ENCODE peak calls at places on chromosome 12, in eight cellular contexts. U is GM06990, V is Caco-2, P is astrocyte of the spinal cord, L is endothelial cell of umbilical vein, C is psoas muscle, R is HL-60, O is ascending aorta. H is an unnamed sample.

GRCh38 chr12:78121969-78122610 is 291.4 kb downstream of the NAV3 start:
- DNase-seq in U (no peak), V (no peak), P (peak; percentile 91), L (no peak), C (no peak), R (no peak), O (no peak), H (peak; percentile 91)

GRCh38 chr12:57616383-57617101 is 5.3 kb downstream of the ARHGEF25 start:
- DNase-seq in U (no peak), V (no peak), P (no peak), L (no peak), C (no peak), R (no peak), O (no peak), H (no peak)

GRCh38 chr12:123049398-123050250 is 69.1 kb downstream of the ARL6IP4 start:
- DNase-seq in U (no peak), V (no peak), P (peak; percentile 14), L (no peak), C (no peak), R (no peak), O (no peak), H (no peak)

GRCh38 chr12:45244561-45245348 is 28.9 kb downstream of the ANO6 start:
- DNase-seq in U (peak; percentile 41), V (no peak), P (peak; percentile 66), L (no peak), C (no peak), R (peak; percentile 21), O (no peak), H (no peak)

GRCh38 chr12:98758331-98758730 is 113.2 kb downstream of the APAF1 start:
- DNase-seq in U (no peak), V (no peak), P (peak; percentile 64), L (no peak), C (peak; percentile 47), R (no peak), O (no peak), H (peak; percentile 48)

GRCh38 chr12:131710464-131711457 is at the start of gene SFSWAP:
- DNase-seq in U (peak; percentile 92), V (peak; percentile 69), P (peak; percentile 88), L (peak; percentile 80), C (peak; percentile 82), R (peak; percentile 70), O (peak; percentile 78), H (peak; percentile 23)

GRCh38 chr12:121996050-121996944 is 25.4 kb upstream of the BCL7A start:
- DNase-seq in U (no peak), V (no peak), P (no peak), L (no peak), C (no peak), R (no peak), O (no peak), H (no peak)

GRCh38 chr12:104219361-104219892 is 3.8 kb downstream of the TXNRD1 start:
- DNase-seq in U (no peak), V (no peak), P (peak; percentile 90), L (peak; percentile 95), C (no peak), R (peak; percentile 19), O (no peak), H (peak; percentile 80)

GRCh38 chr12:91577586-91578539 is 395.2 kb upstream of the DCN start:
- DNase-seq in U (no peak), V (no peak), P (peak; percentile 45), L (peak; percentile 61), C (no peak), R (no peak), O (no peak), H (no peak)

GRCh38 chr12:123096159-123096558 is 54.7 kb downstream of the PITPNM2 start:
- DNase-seq in U (no peak), V (no peak), P (peak; percentile 25), L (no peak), C (no peak), R (peak; percentile 17), O (no peak), H (no peak)

GRCh38 chr12:18139989-18140596 is 50.1 kb upstream of the RERGL start:
- DNase-seq in U (no peak), V (no peak), P (peak; percentile 67), L (peak; percentile 20), C (no peak), R (no peak), O (no peak), H (peak; percentile 33)

GRCh38 chr12:116474331-116474730 is 84.8 kb upstream of the MAP1LC3B2 start:
- DNase-seq in U (no peak), V (no peak), P (no peak), L (no peak), C (no peak), R (no peak), O (no peak), H (no peak)

GRCh38 chr12:59075141-59075540 is 154.8 kb upstream of the LRIG3 start:
- DNase-seq in U (no peak), V (no peak), P (no peak), L (peak; percentile 94), C (no peak), R (no peak), O (no peak), H (no peak)

GRCh38 chr12:131895640-131896079 is 1.2 kb downstream of the ULK1 start:
- DNase-seq in U (no peak), V (no peak), P (peak; percentile 4), L (peak; percentile 24), C (no peak), R (no peak), O (no peak), H (no peak)

GRCh38 chr12:106709068-106709511 is 65.4 kb upstream of the RIC8B start:
- DNase-seq in U (no peak), V (no peak), P (no peak), L (no peak), C (no peak), R (no peak), O (no peak), H (no peak)

GRCh38 chr12:107337354-107338095 is 244.2 kb upstream of the CRY1 start:
- DNase-seq in U (no peak), V (no peak), P (peak; percentile 61), L (no peak), C (no peak), R (no peak), O (no peak), H (no peak)

GRCh38 chr12:41979574-41979973 is 165.1 kb downstream of the GXYLT1 start:
- DNase-seq in U (no peak), V (no peak), P (no peak), L (no peak), C (no peak), R (no peak), O (no peak), H (no peak)

GRCh38 chr12:62284749-62285148 is 24.5 kb downstream of the USP15 start:
- DNase-seq in U (no peak), V (no peak), P (no peak), L (no peak), C (no peak), R (no peak), O (no peak), H (no peak)

GRCh38 chr12:120944645-120945217 is 33.6 kb upstream of the HNF1A start:
- DNase-seq in U (peak; percentile 31), V (peak; percentile 69), P (peak; percentile 23), L (peak; percentile 54), C (peak; percentile 43), R (peak; percentile 56), O (peak; percentile 67), H (peak; percentile 6)

GRCh38 chr12:116667752-116668151 is 70.1 kb downstream of the SPRING1 start:
- DNase-seq in U (no peak), V (no peak), P (no peak), L (no peak), C (no peak), R (no peak), O (no peak), H (no peak)

GRCh38 chr12:93767524-93767863 is 90.3 kb downstream of the CRADD start:
- DNase-seq in U (no peak), V (no peak), P (no peak), L (no peak), C (no peak), R (no peak), O (no peak), H (no peak)

GRCh38 chr12:77377116-77377515 is 311.7 kb upstream of the E2F7 start:
- DNase-seq in U (no peak), V (no peak), P (peak; percentile 11), L (no peak), C (no peak), R (no peak), O (no peak), H (no peak)

GRCh38 chr12:30965613-30965985 is 39.1 kb downstream of the TSPAN11 start:
- DNase-seq in U (no peak), V (peak; percentile 80), P (no peak), L (peak; percentile 11), C (no peak), R (no peak), O (no peak), H (no peak)

GRCh38 chr12:53976172-53976822 is 1.5 kb upstream of the HOTAIR start:
- DNase-seq in U (no peak), V (no peak), P (no peak), L (no peak), C (no peak), R (no peak), O (no peak), H (no peak)
- TF ChIP-seq CTCF in U (no peak), V (no peak), P (no peak), L (no peak), C (no peak), R (no peak), O (no peak), H (no peak)

DNA sequence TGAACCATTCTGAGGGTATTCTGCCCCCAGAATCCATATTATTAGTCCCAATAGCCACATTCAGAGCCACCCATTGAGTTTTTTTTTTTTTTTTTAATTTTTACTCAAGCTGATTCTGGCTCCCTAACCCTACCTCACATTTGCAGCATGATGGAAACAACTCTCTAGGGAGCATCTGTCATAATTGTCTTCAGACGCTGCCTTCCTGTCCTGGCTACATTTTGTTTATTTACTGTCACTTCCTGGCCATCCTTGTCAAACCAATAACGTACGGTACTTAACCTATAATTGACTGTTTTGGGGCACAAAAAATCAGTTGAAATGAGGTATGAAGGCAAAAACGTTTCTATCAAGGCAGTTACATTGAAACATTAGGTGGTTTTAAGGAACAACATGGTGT is 2.1 kb downstream of the GLIPR1 start:
- DNase-seq in U (no peak), V (no peak), P (no peak), L (no peak), C (no peak), R (no peak), O (no peak), H (no peak)
- H3K4me3 ChIP-seq in U (peak overlapping the region; percentile 69), V (no peak overlapping the region), P (peak overlapping the region; percentile 78), L (peak overlapping the region; percentile 79), C (peak overlapping the region; percentile 62), R (peak overlapping the region; percentile 47), O (peak overlapping the region; percentile 66), H (peak overlapping the region; percentile 60)

GRCh38 chr12:3278681-3279414 is 201.7 kb downstream of the TSPAN9 start:
- DNase-seq in U (no peak), V (no peak), P (no peak), L (no peak), C (no peak), R (no peak), O (no peak), H (no peak)
- TF ChIP-seq CTCF in U (no peak), V (no peak), P (no peak), L (no peak), C (no peak), R (no peak), O (no peak), H (no peak)

DNA sequence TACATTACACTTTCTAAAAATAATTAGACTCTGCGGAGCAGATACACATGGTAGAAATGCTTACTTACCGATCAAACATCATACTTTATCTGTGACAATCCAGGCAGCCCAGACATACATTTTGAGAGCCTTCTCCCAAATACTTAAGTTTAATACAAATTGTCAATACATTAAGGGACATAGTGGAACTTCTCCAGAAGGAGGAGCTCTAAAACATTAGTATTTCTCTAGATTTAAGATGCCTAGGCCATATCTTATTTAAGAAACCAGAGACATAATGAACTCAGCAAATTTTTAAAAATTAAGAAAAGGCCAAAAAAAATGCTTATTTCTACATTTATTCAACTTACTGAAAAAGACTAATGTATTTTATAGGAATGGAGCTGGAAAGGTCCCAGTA is 16.1 kb downstream of the ACSM4 start:
- DNase-seq in U (no peak), V (no peak), P (no peak), L (peak; percentile 46), C (no peak), R (no peak), O (no peak), H (no peak)
- H3K4me3 ChIP-seq in U (no peak overlapping the region), V (no peak overlapping the region), P (no peak overlapping the region), L (no peak overlapping the region), C (no peak overlapping the region), R (no peak overlapping the region), O (no peak overlapping the region), H (no peak overlapping the region)

H was measured in astrocyte of the cerebellum.